ENCODE peak calls at places on chromosomes 7 and 10, in six cellular contexts. X, Q, H, K, B and S are unnamed samples.

GRCh38 chr10:97647556-97647955 is 7.1 kb downstream of the PI4K2A start:
- DNase-seq in K (peak), Q (no peak), B (no peak), X (no peak), H (no peak), S (peak)

GRCh38 chr10:83603708-83604107 is 535.6 kb upstream of the GHITM start:
- DNase-seq in K (no peak), B (no peak), X (no peak), H (no peak), Q (no peak), S (no peak)

GRCh38 chr7:69211739-69212138 is 386.5 kb upstream of the AUTS2 start:
- DNase-seq in H (no peak), Q (no peak), B (no peak), X (peak), K (no peak), S (no peak)

GRCh38 chr7:6640246-6640721 is 3.2 kb downstream of the ZNF316 start:
- DNase-seq in H (no peak), Q (no peak), K (peak), X (no peak), B (no peak), S (no peak)

GRCh38 chr7:36999851-37000480 is 275.7 kb upstream of the AOAH start:
- DNase-seq in K (no peak), X (no peak), Q (no peak), B (no peak), H (no peak), S (no peak)

GRCh38 chr7:158818325-158819213 is 10.7 kb downstream of the ESYT2 start:
- DNase-seq in Q (peak), K (peak), B (peak), X (peak), H (peak), S (peak)

GRCh38 chr7:82696631-82697030 is 253.1 kb upstream of the CACNA2D1 start:
- DNase-seq in H (no peak), X (no peak), B (no peak), Q (no peak), K (no peak), S (no peak)

GRCh38 chr10:34612446-34612845 is 202.7 kb downstream of the PARD3 start:
- DNase-seq in B (no peak), X (no peak), H (no peak), K (no peak), Q (no peak), S (no peak)

GRCh38 chr10:3363316-3364070 is 190.9 kb upstream of the PITRM1 start:
- DNase-seq in K (peak), B (no peak), Q (no peak), H (no peak), X (no peak), S (no peak)

GRCh38 chr7:127935847-127936376 is 95.3 kb downstream of the LRRC4 start:
- DNase-seq in K (no peak), B (no peak), X (no peak), H (no peak), Q (no peak), S (no peak)

GRCh38 chr10:114168450-114169009 is 5.5 kb downstream of the CCDC186 start:
- DNase-seq in K (no peak), X (no peak), H (no peak), B (no peak), Q (no peak), S (no peak)

GRCh38 chr7:877312-878232 is 1.2 kb downstream of the GET4 start:
- DNase-seq in X (no peak), K (no peak), H (peak), Q (peak), B (no peak), S (no peak)

GRCh38 chr7:95367606-95368005 is 28.6 kb downstream of the PON3 start:
- DNase-seq in X (no peak), H (peak), B (no peak), K (no peak), Q (no peak), S (peak)

GRCh38 chr10:126224967-126225671 is 163.2 kb downstream of the ADAM12 start:
- DNase-seq in H (no peak), Q (no peak), K (no peak), B (no peak), X (no peak), S (no peak)

GRCh38 chr10:126218778-126219649 is 169.3 kb downstream of the ADAM12 start:
- DNase-seq in K (no peak), B (no peak), Q (no peak), X (no peak), H (no peak), S (no peak)

GRCh38 chr10:126222736-126223511 is 165.4 kb downstream of the ADAM12 start:
- DNase-seq in H (no peak), Q (no peak), K (peak), X (no peak), B (no peak), S (no peak)

GRCh38 chr10:126223512-126224067 is 164.7 kb downstream of the ADAM12 start:
- DNase-seq in H (no peak), B (no peak), X (no peak), K (no peak), Q (no peak), S (no peak)

GRCh38 chr10:126221874-126222273 is 166.4 kb downstream of the ADAM12 start:
- DNase-seq in X (no peak), H (no peak), B (no peak), Q (no peak), K (no peak), S (no peak)
- H3K27ac ChIP-seq in X (no peak), H (no peak), B (no peak), Q (no peak), K (no peak), S (no peak)

GRCh38 chr10:44966816-44967509 is 7.4 kb downstream of the RASSF4 start:
- DNase-seq in Q (no peak), K (no peak), X (no peak), H (no peak), B (no peak), S (no peak)
- H3K27ac ChIP-seq in Q (peak), K (no peak), X (no peak), H (peak), B (no peak), S (no peak)

DNA sequence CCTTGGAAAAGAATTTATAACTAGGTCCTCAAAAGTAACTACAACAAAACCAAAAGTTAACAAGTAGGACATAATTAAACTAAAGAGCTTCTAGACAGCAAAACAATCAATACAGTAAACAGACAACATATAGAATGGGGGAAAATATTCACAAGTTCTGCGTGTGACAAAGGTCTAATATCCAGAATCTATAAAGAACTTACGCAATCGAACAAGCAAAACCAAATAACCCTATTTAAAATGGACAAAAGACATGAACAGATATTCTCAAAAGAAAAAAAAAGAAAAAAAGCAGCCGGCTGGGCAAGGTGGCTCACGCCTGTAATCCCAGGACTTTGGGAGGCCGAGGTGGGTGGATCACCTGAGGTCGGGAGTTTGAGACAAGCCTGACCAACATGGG is 33.8 kb upstream of the AMPH start:
- DNase-seq in Q (no peak), K (no peak), H (no peak), B (no peak), X (no peak), S (no peak)
- H3K27ac ChIP-seq in Q (no peak), K (no peak), H (no peak), B (no peak), X (no peak), S (no peak)

DNA sequence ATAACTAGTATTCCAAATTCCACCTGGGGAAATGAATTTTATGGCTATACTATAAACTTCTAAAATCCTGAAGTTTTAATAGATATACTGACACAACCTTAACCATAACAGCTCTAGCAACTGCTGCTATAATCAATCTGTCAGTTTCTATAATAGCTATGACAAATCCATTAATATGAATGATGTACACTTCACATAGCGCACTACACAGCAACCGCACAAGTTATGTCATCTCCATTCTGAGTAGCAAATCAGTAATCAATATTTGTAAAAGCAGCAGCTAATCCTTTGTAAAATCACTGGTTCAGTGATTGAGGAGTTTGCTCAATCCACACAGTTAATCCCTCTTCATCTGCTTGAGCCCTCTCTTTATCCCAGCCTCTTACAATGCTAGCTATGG is 105.3 kb downstream of the SKAP2 start:
- DNase-seq in B (no peak), Q (no peak), K (no peak), X (no peak), H (no peak), S (no peak)
- H3K27ac ChIP-seq in B (no peak), Q (no peak), K (no peak), X (no peak), H (no peak), S (no peak)

GRCh38 chr7:106425017-106425719 is 140.4 kb upstream of the NAMPT start:
- DNase-seq in H (peak), X (no peak), B (peak), Q (peak), K (peak), S (peak)
- H3K27ac ChIP-seq in H (peak), X (no peak), B (peak), Q (peak), K (peak), S (peak)